ENCODE peak calls at places on chromosomes 7 and 10, in five cellular contexts. One of them, this sample, is unnamed.

GRCh38 chr10:28676297-28676967 is 889 bp upstream of the BAMBI start:
- DNase-seq in foreskin fibroblast: no peak
- DNase-seq in PC-9: no peak
- DNase-seq in tibial nerve: no peak
- DNase-seq in NCI-H1092: peak
- DNase-seq in this sample: no peak

GRCh38 chr10:122362621-122363020 is 11.9 kb upstream of the PLEKHA1 start:
- DNase-seq in foreskin fibroblast: no peak
- DNase-seq in PC-9: no peak
- DNase-seq in tibial nerve: no peak
- DNase-seq in NCI-H1092: no peak
- DNase-seq in this sample: no peak

GRCh38 chr7:101915000-101915399 is 97.6 kb downstream of the CUX1 start:
- DNase-seq in foreskin fibroblast: no peak
- DNase-seq in PC-9: no peak
- DNase-seq in tibial nerve: no peak
- DNase-seq in NCI-H1092: no peak
- DNase-seq in this sample: no peak

GRCh38 chr10:45470098-45471012 is 96.3 kb downstream of the ALOX5 start:
- DNase-seq in foreskin fibroblast: peak
- DNase-seq in PC-9: peak
- DNase-seq in tibial nerve: no peak
- DNase-seq in NCI-H1092: no peak
- DNase-seq in this sample: no peak

GRCh38 chr10:86295351-86295750 is 71.2 kb downstream of the GRID1 start:
- DNase-seq in foreskin fibroblast: no peak
- DNase-seq in PC-9: no peak
- DNase-seq in tibial nerve: no peak
- DNase-seq in NCI-H1092: no peak
- DNase-seq in this sample: no peak

GRCh38 chr10:62373995-62374861 is at the start of gene ZNF365:
- DNase-seq in foreskin fibroblast: peak
- DNase-seq in PC-9: peak
- DNase-seq in tibial nerve: no peak
- DNase-seq in NCI-H1092: no peak
- DNase-seq in this sample: peak

GRCh38 chr10:18205098-18205834 is 65.0 kb downstream of the CACNB2 start:
- DNase-seq in foreskin fibroblast: no peak
- DNase-seq in PC-9: no peak
- DNase-seq in tibial nerve: no peak
- DNase-seq in NCI-H1092: no peak
- DNase-seq in this sample: no peak

GRCh38 chr10:117905404-117905803 is 141.3 kb downstream of the RAB11FIP2 start:
- DNase-seq in foreskin fibroblast: no peak
- DNase-seq in PC-9: no peak
- DNase-seq in tibial nerve: no peak
- DNase-seq in NCI-H1092: no peak
- DNase-seq in this sample: no peak

GRCh38 chr10:120039066-120039465 is 146.5 kb downstream of the SEC23IP start:
- DNase-seq in foreskin fibroblast: no peak
- DNase-seq in PC-9: no peak
- DNase-seq in tibial nerve: no peak
- DNase-seq in NCI-H1092: no peak
- DNase-seq in this sample: no peak

GRCh38 chr10:80486785-80487421 is 32.8 kb downstream of the TSPAN14 start:
- DNase-seq in foreskin fibroblast: no peak
- DNase-seq in PC-9: no peak
- DNase-seq in tibial nerve: no peak
- DNase-seq in NCI-H1092: no peak
- DNase-seq in this sample: no peak

This sample was measured in NCI-H774.